ENCODE peak calls at places on chromosomes 11 and 22, in six cellular contexts. D is stomach, Z is esophagus squamous epithelium, B is heart left ventricle, M is HCT116, P is H1. V is an unnamed sample.
A peak's percentile ranks its signal among the peaks of the same experiment; 100 is the strongest.

GRCh38 chr22:26168934-26169311 is 339 bp upstream of the SEZ6L start:
- DNase-seq in B (peak; percentile 17), D (no peak), M (no peak), P (no peak), Z (no peak), V (no peak)

GRCh38 chr22:22342697-22343602 is 98.4 kb downstream of the VPREB1 start:
- DNase-seq in M (peak; percentile 77), Z (no peak), D (peak; percentile 81), P (peak; percentile 96), B (no peak), V (peak; percentile 34)

GRCh38 chr11:8684600-8685290 is 2.2 kb downstream of the RPL27A start:
- DNase-seq in Z (no peak), P (no peak), D (no peak), B (no peak), M (no peak), V (no peak)

GRCh38 chr22:50503475-50504145 is 3.9 kb downstream of the LMF2 start:
- DNase-seq in B (no peak), Z (no peak), D (no peak), P (peak; percentile 65), M (no peak), V (no peak)

GRCh38 chr11:35111171-35112055 is 27.6 kb upstream of the CD44 start:
- DNase-seq in Z (no peak), D (no peak), M (no peak), P (no peak), B (peak; percentile 54), V (peak; percentile 74)

GRCh38 chr11:120577624-120578363 is 66.2 kb downstream of the GRIK4 start:
- DNase-seq in Z (no peak), P (no peak), B (no peak), D (no peak), M (no peak), V (no peak)

GRCh38 chr11:123063396-123064267 is 1.7 kb upstream of the HSPA8 start:
- DNase-seq in P (no peak), M (no peak), D (peak; percentile 50), Z (no peak), B (peak; percentile 32), V (no peak)

GRCh38 chr11:2940166-2940929 is 11.1 kb upstream of the PHLDA2 start:
- DNase-seq in B (no peak), D (peak; percentile 70), Z (no peak), M (peak; percentile 53), P (no peak), V (peak; percentile 82)

GRCh38 chr11:71170619-71171018 is 81.8 kb downstream of the SHANK2 start:
- DNase-seq in M (no peak), P (no peak), B (no peak), D (no peak), Z (no peak), V (no peak)

GRCh38 chr11:70503878-70504240 is 105.5 kb downstream of the CTTN start:
- DNase-seq in Z (no peak), M (no peak), D (no peak), P (no peak), B (no peak), V (no peak)

GRCh38 chr11:111663820-111664219 is 61.6 kb downstream of the SIK2 start:
- DNase-seq in M (no peak), Z (no peak), P (no peak), B (peak; percentile 60), D (peak; percentile 73), V (no peak)

DNA sequence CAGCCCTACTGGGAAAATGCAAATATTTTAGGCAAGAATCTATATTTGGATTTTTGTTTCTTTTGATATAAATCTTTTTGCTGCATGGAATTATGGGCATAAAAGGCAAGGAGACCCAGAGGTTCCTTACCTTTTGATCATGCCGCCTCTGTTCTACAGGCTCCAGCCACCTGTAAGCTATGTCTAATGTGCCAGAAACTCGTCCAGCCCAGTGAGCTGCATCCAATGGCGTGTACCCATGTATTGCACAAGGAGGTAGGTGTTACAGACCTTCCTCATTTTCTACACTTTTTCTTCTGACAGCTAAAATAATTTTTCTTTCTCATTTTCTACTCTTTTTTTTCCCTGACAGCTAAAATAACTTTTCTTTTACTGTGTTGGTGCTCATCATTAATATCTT is 8.2 kb upstream of the BACE1-AS start:
- DNase-seq in B (no peak), P (no peak), D (no peak), Z (no peak), M (no peak), V (no peak)
- TF ChIP-seq POLR2A in B (no peak), P (no peak), D (no peak), Z (no peak), M (no peak), V (no peak)

GRCh38 chr22:32063701-32064100 is 20.6 kb downstream of the SLC5A1 start:
- DNase-seq in M (no peak), D (no peak), P (no peak), Z (no peak), B (no peak), V (no peak)

GRCh38 chr22:32069579-32070372 is 26.7 kb downstream of the SLC5A1 start:
- DNase-seq in P (no peak), M (no peak), B (no peak), D (no peak), Z (no peak), V (no peak)

GRCh38 chr22:32066820-32067219 is 23.8 kb downstream of the SLC5A1 start:
- DNase-seq in D (no peak), M (no peak), B (no peak), Z (no peak), P (no peak), V (no peak)

GRCh38 chr22:32067613-32068012 is 24.6 kb downstream of the SLC5A1 start:
- DNase-seq in P (no peak), Z (no peak), D (no peak), M (no peak), B (no peak), V (no peak)
- TF ChIP-seq POLR2A in P (no peak), Z (no peak), D (no peak), M (no peak), B (no peak), V (no peak)

DNA sequence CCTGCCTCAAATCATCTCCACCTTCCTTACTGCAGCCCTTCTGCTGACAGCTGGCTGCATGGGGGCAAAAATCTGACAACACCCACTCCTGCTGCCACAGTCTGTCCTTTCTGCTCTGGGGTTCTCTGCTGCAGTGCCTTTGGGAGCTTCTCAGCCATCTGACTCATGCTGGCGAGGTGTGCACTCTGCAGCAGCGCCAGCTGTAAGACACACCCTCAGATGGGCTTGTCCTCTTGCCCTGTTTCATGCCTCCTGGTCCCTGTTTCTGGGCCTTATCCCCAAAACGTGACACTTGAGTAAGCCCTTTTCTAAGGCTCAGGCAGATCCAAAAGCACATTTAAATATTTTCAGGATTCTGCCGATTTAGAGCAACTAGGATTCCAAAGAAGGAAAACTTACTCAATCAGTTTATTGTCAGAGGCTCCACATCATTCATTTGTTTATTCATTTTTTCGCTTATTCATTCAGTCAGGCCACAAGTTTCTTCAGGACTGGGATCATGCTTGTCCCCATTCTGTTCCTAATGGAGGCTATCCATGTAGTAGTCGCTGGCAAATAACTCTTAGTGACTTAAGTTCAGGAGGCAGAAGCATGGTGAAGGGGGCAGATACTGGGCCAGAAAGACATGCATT is 60.2 kb downstream of the SMIM38 start:
- DNase-seq in M (no peak), Z (no peak), P (no peak), D (peak; percentile 27), B (no peak), V (peak; percentile 72)
- TF ChIP-seq POLR2A in M (no peak), Z (no peak), P (no peak), D (no peak), B (no peak), V (no peak)

GRCh38 chr11:705646-706438 is at the start of gene EPS8L2:
- DNase-seq in M (no peak), Z (no peak), P (peak; percentile 73), D (peak; percentile 80), B (no peak), V (no peak)

GRCh38 chr11:704189-704798 is 1.7 kb upstream of the EPS8L2 start:
- DNase-seq in B (no peak), D (no peak), Z (no peak), P (no peak), M (no peak), V (no peak)

GRCh38 chr11:703515-703914 is 2.5 kb upstream of the EPS8L2 start:
- DNase-seq in Z (no peak), B (no peak), M (no peak), P (no peak), D (no peak), V (no peak)

GRCh38 chr11:706439-706956 is 467 bp downstream of the EPS8L2 start:
- DNase-seq in P (peak; percentile 69), B (peak; percentile 12), M (no peak), D (peak; percentile 52), Z (no peak), V (peak; percentile 63)

GRCh38 chr11:704799-705645 is 1.0 kb upstream of the EPS8L2 start:
- DNase-seq in P (no peak), B (no peak), M (no peak), Z (no peak), D (peak; percentile 91), V (no peak)
- TF ChIP-seq POLR2A in P (no peak), B (no peak), M (no peak), Z (no peak), D (no peak), V (no peak)

V was measured in H54.